ENCODE peak calls at places on chromosomes 6 and 20, in five cellular contexts. M, U, P, V and I are unnamed samples. For H3K9me3 and H3K27me3, the result is how much of the 10 kb centered on the place peaks cover.

GRCh38 chr20:4216142-4216735 is 200.9 kb upstream of the RNF24 start:
- DNase-seq in V (peak), M (no peak), U (no peak), P (no peak), I (no peak)

GRCh38 chr20:2756056-2756611 is 44.3 kb downstream of the CPXM1 start:
- DNase-seq in V (peak), M (no peak), P (no peak), U (no peak), I (peak)

GRCh38 chr6:19322691-19323470 is 514.3 kb upstream of the ID4 start:
- DNase-seq in P (no peak), U (no peak), M (no peak), V (no peak), I (no peak)

GRCh38 chr6:35052694-35053565 is 88.2 kb downstream of the TCP11 start:
- DNase-seq in V (peak), M (no peak), U (no peak), P (no peak), I (no peak)

GRCh38 chr6:160767019-160767646 is 65.1 kb downstream of the PLG start:
- DNase-seq in M (peak), U (peak), P (peak), V (no peak), I (no peak)

GRCh38 chr6:32132110-32132509 is 2.0 kb upstream of the FKBPL start:
- DNase-seq in M (no peak), P (no peak), U (no peak), V (no peak), I (no peak)

GRCh38 chr6:163984446-163984936 is 570.0 kb downstream of the QKI start:
- DNase-seq in V (no peak), U (no peak), P (no peak), M (no peak), I (no peak)

GRCh38 chr6:29722773-29723665 is at the start of gene HLA-F:
- DNase-seq in U (no peak), M (peak), V (peak), P (peak), I (no peak)

GRCh38 chr6:128487746-128488145 is 32.7 kb downstream of the PTPRK start:
- DNase-seq in P (no peak), U (no peak), V (peak), M (no peak), I (no peak)

GRCh38 chr6:119915971-119916370 is 566.4 kb upstream of the MAN1A1 start:
- DNase-seq in V (no peak), P (no peak), M (no peak), U (no peak), I (no peak)

GRCh38 chr6:119922814-119923213 is 573.3 kb upstream of the MAN1A1 start:
- DNase-seq in M (no peak), P (no peak), U (no peak), V (no peak), I (no peak)

GRCh38 chr6:119917186-119917585 is 567.6 kb upstream of the MAN1A1 start:
- DNase-seq in P (no peak), U (no peak), V (no peak), M (no peak), I (no peak)

DNA sequence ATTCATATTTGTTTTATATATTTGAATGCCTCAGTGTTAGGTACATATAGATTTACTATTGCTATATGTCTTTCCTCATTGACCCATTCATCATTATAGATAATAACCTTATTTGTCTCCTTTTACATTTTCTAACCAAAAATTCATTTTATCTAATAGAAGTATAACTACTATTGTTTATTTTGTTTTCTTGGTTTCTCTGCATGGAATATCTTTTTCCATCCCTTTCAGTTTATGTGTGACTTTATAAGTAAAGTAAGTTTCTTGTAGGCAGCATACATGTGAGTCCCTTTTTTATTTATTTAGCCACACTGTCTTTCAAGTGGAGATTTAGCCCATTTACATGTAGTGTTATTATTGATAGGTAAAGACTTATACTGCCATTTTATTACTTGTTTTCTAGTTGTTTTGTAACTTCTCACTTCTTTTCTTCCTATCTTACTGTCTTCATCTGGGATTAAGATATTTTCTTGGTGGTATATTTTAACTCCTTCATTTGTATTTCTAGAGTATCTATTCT is 572.0 kb upstream of the MAN1A1 start:
- DNase-seq in P (no peak), V (no peak), U (no peak), M (no peak), I (no peak)
- H3K9me3 ChIP-seq in P (under half), V (under half), U (under half), M (under half), I (under half)

GRCh38 chr6:33800248-33800647 is 3.6 kb downstream of the MLN start:
- DNase-seq in U (no peak), M (no peak), V (no peak), P (no peak), I (no peak)
- H3K27me3 ChIP-seq in U (under half), M (under half), V (under half), P (under half), I (under half)

GRCh38 chr6:68978411-68978810 is 343.3 kb downstream of the ADGRB3 start:
- DNase-seq in M (no peak), P (no peak), U (no peak), V (no peak), I (no peak)
- H3K9me3 ChIP-seq in M (under half), P (under half), U (under half), V (under half), I (under half)

GRCh38 chr6:84767591-84768201 is 3.3 kb upstream of the TBX18 start:
- DNase-seq in V (no peak), P (no peak), M (no peak), U (no peak), I (no peak)
- H3K27me3 ChIP-seq in V (half or more), P (half or more), M (half or more), U (half or more), I (half or more)

GRCh38 chr20:39904713-39905112 is 784.3 kb downstream of the MAFB start:
- DNase-seq in V (no peak), P (no peak), U (no peak), M (no peak), I (no peak)
- H3K9me3 ChIP-seq in V (under half), P (under half), U (under half), M (under half), I (under half)

GRCh38 chr20:9769954-9770353 is 68.9 kb downstream of the PAK5 start:
- DNase-seq in M (no peak), V (no peak), U (no peak), P (no peak), I (no peak)
- H3K27me3 ChIP-seq in M (under half), V (under half), U (under half), P (under half), I (under half)

GRCh38 chr6:363291-363690 is 28.3 kb upstream of the IRF4 start:
- DNase-seq in U (no peak), M (no peak), V (no peak), P (no peak), I (no peak)

GRCh38 chr6:361411-362132 is 30.0 kb upstream of the IRF4 start:
- DNase-seq in P (no peak), V (no peak), U (no peak), M (no peak), I (no peak)

GRCh38 chr6:362924-363249 is 28.7 kb upstream of the IRF4 start:
- DNase-seq in M (no peak), V (no peak), U (no peak), P (no peak), I (no peak)

GRCh38 chr6:360791-361373 is 30.7 kb upstream of the IRF4 start:
- DNase-seq in P (no peak), V (no peak), U (no peak), M (no peak), I (no peak)

DNA sequence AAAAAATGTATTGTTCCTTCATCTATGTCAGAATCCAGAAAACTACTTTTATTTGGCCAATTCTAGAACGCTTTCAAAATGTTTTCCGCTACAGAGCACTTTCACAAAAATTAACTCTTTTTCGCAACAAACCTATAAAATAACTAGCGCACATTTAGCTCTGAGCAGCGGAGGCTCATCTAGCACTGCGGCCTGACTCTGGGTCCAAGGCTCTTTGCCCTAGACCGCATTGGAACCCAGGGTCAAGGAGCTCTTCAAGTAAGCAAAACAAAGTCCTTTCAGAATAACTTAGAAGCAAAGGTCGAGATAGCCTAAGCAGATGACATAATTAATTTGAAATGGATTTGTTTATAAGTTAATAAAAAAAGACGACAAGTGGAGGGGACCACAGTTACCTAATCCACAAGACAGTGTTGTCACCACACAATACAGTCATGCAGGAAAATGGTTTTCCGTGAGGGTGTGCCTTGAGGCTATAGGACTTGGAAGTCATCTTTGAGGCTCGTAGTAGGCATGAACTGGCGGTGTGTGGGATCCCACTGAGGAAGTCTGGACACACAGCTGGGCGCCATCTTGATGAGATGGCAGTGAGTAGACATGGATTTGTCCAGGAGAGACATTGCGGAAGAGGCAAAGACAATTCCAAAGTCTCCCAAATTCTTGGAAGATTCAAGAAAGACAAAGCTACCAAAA is 29.2 kb upstream of the IRF4 start:
- DNase-seq in P (no peak), V (no peak), U (no peak), M (no peak), I (no peak)
- H3K9me3 ChIP-seq in P (under half), V (under half), U (under half), M (under half), I (half or more)

DNA sequence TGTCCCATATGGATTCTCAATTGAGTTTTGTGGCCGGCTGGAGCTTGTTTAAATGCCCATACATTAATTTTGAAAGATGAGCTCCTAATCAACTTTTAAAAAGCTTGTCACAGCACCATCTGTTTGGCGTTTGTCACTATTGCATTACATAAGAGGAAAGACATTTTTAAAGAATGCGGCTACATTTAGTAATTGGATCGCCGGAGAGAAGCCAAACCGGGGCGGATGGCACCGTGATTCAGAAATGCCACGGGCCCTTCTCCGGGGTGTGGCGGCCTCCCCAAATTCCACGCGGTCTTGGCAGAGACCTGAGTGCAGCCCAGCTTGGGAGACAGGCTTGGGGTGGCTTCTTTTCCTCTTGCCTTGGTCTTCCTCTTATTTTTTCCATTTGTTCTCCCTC is 67.7 kb upstream of the ZNFX1 start:
- DNase-seq in P (no peak), M (no peak), V (peak), U (peak), I (no peak)
- H3K27me3 ChIP-seq in P (under half), M (under half), V (under half), U (under half), I (under half)

GRCh38 chr6:15157479-15157878 is 88.4 kb upstream of the JARID2 start:
- DNase-seq in V (no peak), P (no peak), M (no peak), U (no peak), I (no peak)
- H3K9me3 ChIP-seq in V (under half), P (under half), M (under half), U (under half), I (under half)

DNA sequence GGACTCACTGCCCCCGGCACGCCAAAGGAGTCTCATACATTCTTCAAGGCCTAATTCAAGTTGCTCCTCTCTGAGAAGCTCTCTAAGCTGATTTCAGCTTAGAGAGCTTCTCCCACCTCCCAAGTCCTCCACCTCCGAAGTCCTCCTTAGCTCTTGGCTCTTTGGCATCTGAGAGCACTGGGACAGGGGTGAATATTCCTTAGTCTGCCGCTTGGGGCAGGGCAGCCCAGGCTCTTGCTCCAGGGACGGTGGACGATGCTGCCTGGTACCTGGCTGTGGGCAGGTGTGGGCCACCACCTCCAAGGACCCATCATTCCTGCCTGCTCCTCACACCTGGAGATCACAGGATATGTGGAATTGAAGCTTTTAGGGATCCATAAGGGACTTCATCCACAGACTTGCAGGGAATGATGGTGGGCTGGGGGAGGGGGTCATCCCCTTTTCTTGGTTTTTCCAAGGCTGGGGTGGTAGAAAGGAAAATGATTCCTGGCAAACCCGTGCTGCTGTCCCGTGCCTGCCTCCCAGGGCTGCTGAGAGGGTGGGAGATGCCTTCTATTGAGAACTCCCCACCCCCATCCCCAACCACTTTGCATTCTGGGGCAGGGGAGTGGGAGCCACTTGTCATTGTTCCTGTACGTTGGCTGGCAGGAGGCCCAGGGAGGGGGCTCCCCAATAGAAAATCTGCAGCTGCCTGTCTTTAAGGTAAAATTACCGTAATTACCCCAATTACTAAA is 57.4 kb downstream of the ARHGAP40 start:
- DNase-seq in V (no peak), U (no peak), M (peak), P (peak), I (no peak)
- H3K27me3 ChIP-seq in V (under half), U (under half), M (under half), P (under half), I (under half)